ENCODE peak calls at places on chromosomes 16 and 17, in four cellular contexts. A is uterus, G is heart left ventricle, B is PC-3. Y is an unnamed sample.

GRCh38 chr17:15238064-15238463 is 27.1 kb downstream of the PMP22 start:
- DNase-seq in A (no peak), G (no peak), B (no peak), Y (no peak)

GRCh38 chr17:81481011-81481799 is 31.4 kb downstream of the ACTG1 start:
- DNase-seq in A (peak), G (peak), B (no peak), Y (peak)

GRCh38 chr17:65537343-65537844 is 24.1 kb downstream of the AXIN2 start:
- DNase-seq in A (no peak), G (no peak), B (no peak), Y (no peak)

GRCh38 chr16:3094289-3095027 is 4.6 kb downstream of the ZSCAN10 start:
- DNase-seq in A (no peak), G (no peak), B (peak), Y (no peak)

GRCh38 chr16:89604764-89605163 is 8.7 kb upstream of the DPEP1 start:
- DNase-seq in A (no peak), G (no peak), B (no peak), Y (no peak)

GRCh38 chr16:29899516-29900101 is at the start of gene SEZ6L2:
- DNase-seq in A (peak), G (peak), B (peak), Y (peak)

GRCh38 chr16:558298-559020 is 1.7 kb upstream of the PRR35 start:
- DNase-seq in A (no peak), G (peak), B (no peak), Y (no peak)

GRCh38 chr16:56645311-56645710 is 6.4 kb upstream of the MT1B start:
- DNase-seq in A (no peak), G (no peak), B (no peak), Y (no peak)

GRCh38 chr17:33163827-33164555 is 129.1 kb downstream of the ASIC2 start:
- DNase-seq in A (peak), G (peak), B (no peak), Y (no peak)

GRCh38 chr17:44132275-44132821 is 8.9 kb upstream of the HDAC5 start:
- DNase-seq in A (no peak), G (no peak), B (peak), Y (no peak)

GRCh38 chr17:59848385-59848668 is 44.4 kb downstream of the TUBD1 start:
- DNase-seq in A (no peak), G (no peak), B (no peak), Y (no peak)

GRCh38 chr17:80146121-80147034 is 550 bp downstream of the EIF4A3 start:
- DNase-seq in A (peak), G (peak), B (peak), Y (no peak)

GRCh38 chr17:55161935-55162555 is 102.7 kb upstream of the HLF start:
- DNase-seq in A (no peak), G (no peak), B (peak), Y (no peak)

GRCh38 chr16:85916141-85916890 is 17.4 kb downstream of the IRF8 start:
- DNase-seq in A (no peak), G (peak), B (peak), Y (no peak)

GRCh38 chr17:66200685-66201092 is 8.8 kb upstream of the CEP112 start:
- DNase-seq in A (peak), G (peak), B (peak), Y (no peak)

GRCh38 chr17:51857052-51857593 is 301.4 kb downstream of the CA10 start:
- DNase-seq in A (no peak), G (no peak), B (peak), Y (no peak)

GRCh38 chr17:78723001-78723796 is 58.9 kb downstream of the CYTH1 start:
- DNase-seq in A (no peak), G (peak), B (no peak), Y (peak)

GRCh38 chr17:78724544-78724943 is 57.5 kb downstream of the CYTH1 start:
- DNase-seq in A (no peak), G (peak), B (no peak), Y (no peak)

GRCh38 chr17:78719630-78720298 is 62.3 kb downstream of the CYTH1 start:
- DNase-seq in A (no peak), G (no peak), B (no peak), Y (no peak)

GRCh38 chr17:78723957-78724356 is 58.1 kb downstream of the CYTH1 start:
- DNase-seq in A (no peak), G (no peak), B (no peak), Y (no peak)

DNA sequence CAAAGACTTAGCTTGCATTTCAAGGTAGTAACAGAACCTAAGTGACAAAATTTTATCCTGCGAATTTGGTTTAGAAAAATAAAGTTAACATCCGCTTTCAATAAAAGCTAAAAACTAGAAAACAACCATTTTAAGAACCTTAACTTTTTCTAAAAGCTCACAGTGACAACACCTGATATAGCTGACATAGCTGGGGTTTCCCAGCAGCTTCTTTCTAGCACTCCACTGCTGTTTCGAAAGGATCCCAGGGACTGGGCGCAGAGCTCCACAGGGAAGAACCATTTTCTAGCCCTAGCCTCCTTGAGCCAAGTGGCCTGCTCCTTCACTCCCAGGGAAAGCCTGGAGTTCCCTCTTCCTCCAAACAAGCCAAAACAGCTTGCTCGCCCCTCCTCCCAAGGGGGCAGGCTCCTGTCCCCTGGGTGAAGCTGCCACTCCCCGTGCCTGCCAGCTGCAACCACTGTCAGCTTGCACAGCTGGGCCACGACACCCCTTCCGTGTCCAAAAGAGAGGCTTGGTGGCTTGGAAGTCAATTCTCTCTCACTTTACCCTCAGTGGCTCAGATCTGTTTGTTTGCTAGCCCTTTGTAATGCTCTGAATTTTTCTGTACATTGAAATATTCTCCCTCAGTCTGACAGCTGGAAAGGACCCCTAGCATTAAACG is 59.8 kb downstream of the CYTH1 start:
- DNase-seq in A (no peak), G (no peak), B (no peak), Y (no peak)
- H3K27ac ChIP-seq in A (no peak), G (peak), B (no peak), Y (peak)

DNA sequence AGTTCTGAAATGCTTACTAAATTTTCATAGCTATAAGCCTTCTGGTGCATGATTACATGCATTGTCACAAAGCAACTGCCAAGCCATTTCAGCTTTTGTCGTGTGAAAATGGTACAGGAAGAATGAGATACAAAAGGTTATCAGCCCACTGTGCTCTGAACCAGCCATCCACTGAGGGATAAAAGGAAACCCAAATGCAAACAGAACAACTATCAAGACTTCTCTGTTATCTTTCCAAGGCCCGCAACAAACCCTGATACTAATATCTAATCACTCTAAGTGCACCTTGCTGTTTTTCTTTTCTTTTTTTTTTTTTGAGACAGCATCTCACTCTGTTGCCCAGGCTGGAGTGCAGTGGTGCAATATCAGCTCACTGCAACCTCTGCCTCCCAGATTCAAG is 109.0 kb downstream of the FTO start:
- DNase-seq in A (no peak), G (no peak), B (no peak), Y (no peak)
- H3K4me3 ChIP-seq in A (no peak), G (no peak), B (no peak), Y (no peak)

GRCh38 chr17:42027961-42028790 is 8.3 kb downstream of the NKIRAS2 start:
- DNase-seq in A (no peak), G (no peak), B (peak), Y (no peak)
- TF ChIP-seq CTCF in A (no peak), G (no peak), B (peak), Y (peak)

DNA sequence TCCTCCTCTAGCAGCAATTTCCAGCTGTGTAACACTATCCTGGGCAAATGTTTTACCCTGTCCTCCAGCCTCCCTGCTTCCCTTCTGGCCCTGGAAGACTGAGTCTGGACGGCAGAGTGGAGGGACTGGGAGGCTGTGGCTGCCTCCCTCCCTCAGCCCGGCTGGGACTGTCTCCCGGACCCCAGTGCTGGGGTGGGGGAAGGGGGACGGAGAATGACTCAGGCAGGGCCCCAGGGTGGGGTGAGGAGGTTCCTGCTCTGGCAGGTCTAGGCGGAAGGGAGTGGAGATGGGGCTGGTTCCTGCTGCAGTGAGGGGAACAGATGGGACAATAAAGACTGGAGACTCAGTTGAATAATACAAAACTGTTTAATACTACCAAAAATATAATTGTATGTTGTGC is 2.1 kb downstream of the SOX15 start:
- DNase-seq in A (no peak), G (no peak), B (peak), Y (no peak)
- H3K27ac ChIP-seq in A (peak), G (no peak), B (peak), Y (peak)

Y was measured in psoas muscle.